ENCODE peak calls at places on chromosomes 2 and 18, in five cellular contexts. One of them, this sample, is unnamed.

GRCh38 chr2:226426292-226426736 is 373.3 kb downstream of the IRS1 start:
- DNase-seq in astrocyte: peak
- DNase-seq in ELR: peak
- DNase-seq in neural progenitor cell: no peak
- DNase-seq in neural crest cell: no peak
- DNase-seq in this sample: peak

GRCh38 chr18:48922801-48923730 is 27.7 kb downstream of the SMAD7 start:
- DNase-seq in astrocyte: peak
- DNase-seq in ELR: peak
- DNase-seq in neural progenitor cell: peak
- DNase-seq in neural crest cell: no peak
- DNase-seq in this sample: peak

GRCh38 chr2:172997031-172997430 is 78.6 kb upstream of the MAP3K20 start:
- DNase-seq in astrocyte: no peak
- DNase-seq in ELR: peak
- DNase-seq in neural progenitor cell: no peak
- DNase-seq in neural crest cell: no peak
- DNase-seq in this sample: peak

GRCh38 chr2:121019073-121019472 is 265.9 kb downstream of the TFCP2L1 start:
- DNase-seq in astrocyte: no peak
- DNase-seq in ELR: no peak
- DNase-seq in neural progenitor cell: peak
- DNase-seq in neural crest cell: no peak
- DNase-seq in this sample: peak

GRCh38 chr2:221124542-221125235 is 447.4 kb downstream of the EPHA4 start:
- DNase-seq in astrocyte: peak
- DNase-seq in ELR: no peak
- DNase-seq in neural progenitor cell: no peak
- DNase-seq in neural crest cell: no peak
- DNase-seq in this sample: peak

GRCh38 chr18:23718243-23718720 is 29.0 kb downstream of the LAMA3 start:
- DNase-seq in astrocyte: peak
- DNase-seq in ELR: peak
- DNase-seq in neural progenitor cell: no peak
- DNase-seq in neural crest cell: no peak
- DNase-seq in this sample: peak

GRCh38 chr2:219272995-219273394 is 6.2 kb upstream of the DNAJB2 start:
- DNase-seq in astrocyte: no peak
- DNase-seq in ELR: no peak
- DNase-seq in neural progenitor cell: no peak
- DNase-seq in neural crest cell: no peak
- DNase-seq in this sample: peak

GRCh38 chr2:179745615-179746263 is 115.7 kb downstream of the ZNF385B start:
- DNase-seq in astrocyte: peak
- DNase-seq in ELR: no peak
- DNase-seq in neural progenitor cell: no peak
- DNase-seq in neural crest cell: no peak
- DNase-seq in this sample: peak